ENCODE peak calls at places on chromosome 6, in eight cellular contexts. D is HAP-1; J is CD8-positive, alpha-beta memory T cell; A is stomach; Y is astrocyte; L is lung; N is adipocyte; R is RWPE2. W is an unnamed sample.

GRCh38 chr6:140480852-140481251 is 1106.4 kb upstream of the CITED2 start:
- DNase-seq in D (no peak), J (no peak), A (no peak), Y (peak; percentile 31), L (no peak), N (peak; percentile 36), R (no peak), W (peak; percentile 61)

GRCh38 chr6:106085984-106086832 is at the start of gene PRDM1:
- DNase-seq in D (peak; percentile 84), J (peak; percentile 88), A (peak; percentile 92), Y (peak; percentile 62), L (peak; percentile 90), N (peak; percentile 80), R (peak; percentile 91), W (peak; percentile 88)

GRCh38 chr6:41370488-41371111 is 35.2 kb downstream of the NCR2 start:
- DNase-seq in D (no peak), J (no peak), A (no peak), Y (no peak), L (no peak), N (no peak), R (no peak), W (no peak)

GRCh38 chr6:153564803-153565202 is 433.7 kb upstream of the RGS17 start:
- DNase-seq in D (no peak), J (no peak), A (no peak), Y (no peak), L (no peak), N (no peak), R (no peak), W (no peak)

GRCh38 chr6:79005024-79005423 is 73.0 kb downstream of the PHIP start:
- DNase-seq in D (no peak), J (no peak), A (no peak), Y (no peak), L (no peak), N (peak; percentile 4), R (no peak), W (no peak)

GRCh38 chr6:38477680-38478260 is 162.0 kb downstream of the BTBD9 start:
- DNase-seq in D (no peak), J (no peak), A (no peak), Y (no peak), L (no peak), N (no peak), R (no peak), W (no peak)

GRCh38 chr6:153553627-153554026 is 422.5 kb upstream of the RGS17 start:
- DNase-seq in D (peak; percentile 20), J (no peak), A (no peak), Y (no peak), L (no peak), N (peak; percentile 1), R (no peak), W (peak; percentile 10)

GRCh38 chr6:38354905-38355304 is 284.8 kb downstream of the BTBD9 start:
- DNase-seq in D (no peak), J (no peak), A (no peak), Y (no peak), L (no peak), N (no peak), R (no peak), W (no peak)

GRCh38 chr6:158711264-158711663 is 61.4 kb downstream of the SYTL3 start:
- DNase-seq in D (no peak), J (no peak), A (no peak), Y (peak; percentile 31), L (no peak), N (no peak), R (no peak), W (no peak)

GRCh38 chr6:154606457-154606856 is 96.0 kb upstream of the CNKSR3 start:
- DNase-seq in D (no peak), J (peak; percentile 61), A (no peak), Y (no peak), L (no peak), N (no peak), R (no peak), W (no peak)

GRCh38 chr6:38215651-38216319 is 396.3 kb downstream of the ZFAND3 start:
- DNase-seq in D (peak; percentile 68), J (no peak), A (no peak), Y (no peak), L (no peak), N (no peak), R (no peak), W (no peak)

DNA sequence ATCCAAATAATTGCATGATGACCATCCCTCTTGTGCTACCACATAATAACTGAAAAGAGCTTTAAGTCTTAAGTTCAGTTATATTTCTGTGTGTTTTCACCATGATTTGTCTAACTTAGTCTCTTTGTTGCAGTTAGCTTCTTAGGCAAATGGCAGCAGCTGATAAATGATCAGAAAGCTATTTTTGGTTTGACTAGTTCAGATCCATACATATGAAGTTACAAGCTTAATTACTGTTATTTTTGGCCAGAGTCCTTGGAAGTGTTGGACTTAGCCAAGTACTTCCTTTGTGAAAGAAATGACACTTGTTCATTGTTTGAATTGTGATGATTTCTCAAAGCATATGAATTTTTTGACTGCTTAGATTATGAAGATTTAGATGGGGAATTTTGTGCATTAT is 54.2 kb downstream of the HIVEP1 start:
- DNase-seq in D (no peak), J (no peak), A (no peak), Y (peak; percentile 72), L (no peak), N (peak; percentile 22), R (no peak), W (peak; percentile 22)
- H3K4me3 ChIP-seq in D (no peak overlapping the region), J (no peak overlapping the region), A (no peak overlapping the region), Y (no peak overlapping the region), L (no peak overlapping the region), N (no peak overlapping the region), R (no peak overlapping the region), W (no peak overlapping the region)

GRCh38 chr6:36752187-36752885 is 54.7 kb downstream of the RAB44 start:
- DNase-seq in D (no peak), J (no peak), A (peak; percentile 54), Y (no peak), L (no peak), N (no peak), R (no peak), W (no peak)

GRCh38 chr6:36752886-36753506 is 55.4 kb downstream of the RAB44 start:
- DNase-seq in D (no peak), J (no peak), A (no peak), Y (no peak), L (no peak), N (no peak), R (no peak), W (no peak)

GRCh38 chr6:36751833-36752186 is 54.2 kb downstream of the RAB44 start:
- DNase-seq in D (no peak), J (no peak), A (no peak), Y (no peak), L (no peak), N (no peak), R (no peak), W (no peak)

GRCh38 chr6:36750090-36750489 is 52.5 kb downstream of the RAB44 start:
- DNase-seq in D (no peak), J (no peak), A (no peak), Y (no peak), L (no peak), N (no peak), R (no peak), W (no peak)

DNA sequence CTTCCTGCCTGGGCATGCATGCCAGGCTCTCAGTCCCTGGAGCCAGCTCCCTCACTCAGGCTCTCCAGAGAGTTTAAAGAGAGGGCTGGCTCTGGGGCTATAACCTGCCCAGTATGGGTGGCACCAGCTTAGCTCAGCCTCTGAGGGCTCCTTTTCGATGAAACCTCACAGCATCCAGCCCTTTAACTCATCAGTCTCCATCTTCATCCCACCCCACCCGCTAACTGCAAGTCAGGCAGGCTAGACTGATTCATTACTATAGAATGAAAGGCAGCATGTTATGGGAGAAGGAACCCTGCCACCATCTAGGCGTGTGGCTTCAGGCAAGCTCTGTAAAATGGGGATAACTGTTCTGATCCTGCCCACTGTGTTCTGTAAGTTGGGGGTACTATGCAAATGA is 53.5 kb downstream of the RAB44 start:
- DNase-seq in D (no peak), J (no peak), A (no peak), Y (no peak), L (no peak), N (no peak), R (no peak), W (no peak)
- H3K4me3 ChIP-seq in D (no peak overlapping the region), J (no peak overlapping the region), A (no peak overlapping the region), Y (no peak overlapping the region), L (no peak overlapping the region), N (no peak overlapping the region), R (no peak overlapping the region), W (no peak overlapping the region)

GRCh38 chr6:77466055-77467028 is 3.1 kb upstream of the HTR1B start:
- DNase-seq in D (peak; percentile 64), J (no peak), A (peak; percentile 61), Y (peak; percentile 51), L (no peak), N (peak; percentile 89), R (no peak), W (peak; percentile 89)
- H3K4me3 ChIP-seq in D (no peak overlapping the region), J (peak overlapping the region; percentile 75), A (peak overlapping the region; percentile 57), Y (peak overlapping the region; percentile 91), L (peak overlapping the region; percentile 41), N (peak overlapping the region; percentile 90), R (peak overlapping the region; percentile 30), W (peak overlapping the region; percentile 57)

GRCh38 chr6:10722570-10722819 is 375 bp upstream of the TMEM14C start:
- DNase-seq in D (no peak), J (no peak), A (no peak), Y (no peak), L (no peak), N (no peak), R (no peak), W (no peak)

GRCh38 chr6:10721850-10722569 is 860 bp upstream of the TMEM14C start:
- DNase-seq in D (no peak), J (no peak), A (no peak), Y (no peak), L (no peak), N (no peak), R (no peak), W (no peak)

GRCh38 chr6:10722820-10723651 is at the start of gene TMEM14C:
- DNase-seq in D (peak; percentile 99), J (peak; percentile 81), A (peak; percentile 99), Y (peak; percentile 96), L (peak; percentile 99), N (peak; percentile 99), R (peak; percentile 99), W (peak; percentile 100)

GRCh38 chr6:10720229-10720959 is 2.5 kb upstream of the TMEM14C start:
- DNase-seq in D (peak; percentile 60), J (peak; percentile 77), A (peak; percentile 36), Y (peak; percentile 14), L (peak; percentile 60), N (no peak), R (no peak), W (peak; percentile 59)

DNA sequence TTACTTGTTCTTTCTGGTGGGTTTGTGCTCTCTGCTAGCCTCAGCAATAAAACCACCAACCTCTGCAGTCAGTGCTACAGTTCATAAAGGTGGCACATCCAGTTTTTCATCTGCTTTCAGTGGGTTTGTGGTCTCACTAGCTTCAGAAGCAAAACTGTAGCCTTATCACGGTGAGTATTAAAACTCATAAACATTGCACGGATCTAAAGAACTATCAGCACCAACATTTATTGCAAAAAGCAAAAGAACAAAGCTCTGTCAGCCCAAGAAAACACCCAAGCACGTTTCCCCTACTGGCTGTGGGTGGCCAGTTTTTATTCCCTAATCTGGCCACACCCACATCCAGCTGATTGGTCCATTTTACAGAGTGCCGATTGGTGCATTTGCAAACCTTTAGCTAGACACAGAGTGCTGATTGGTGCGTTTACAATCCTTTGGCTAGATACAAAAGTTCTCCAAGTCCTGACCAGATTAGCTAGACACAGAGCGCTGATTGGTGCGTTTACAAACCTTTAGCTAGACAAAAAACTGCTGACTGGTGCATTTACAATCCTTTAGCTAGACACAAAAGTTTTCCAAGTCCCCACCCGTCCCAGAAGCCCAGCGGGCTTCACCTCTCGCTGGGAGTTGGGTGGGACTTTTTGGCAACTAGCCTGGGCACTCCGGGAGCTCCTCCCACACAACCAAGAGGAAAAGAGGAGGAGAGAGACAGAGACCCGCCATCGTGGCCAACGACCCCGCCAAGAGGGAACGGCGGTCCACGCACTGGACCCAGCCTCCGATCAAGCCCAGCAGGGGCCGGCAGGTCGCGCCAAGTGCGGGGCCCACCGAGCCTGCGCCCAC is 3.3 kb upstream of the TMEM14C start:
- DNase-seq in D (peak; percentile 73), J (peak; percentile 62), A (no peak), Y (no peak), L (peak; percentile 33), N (no peak), R (no peak), W (no peak)
- H3K4me3 ChIP-seq in D (peak overlapping the region; percentile 36), J (peak overlapping the region; percentile 47), A (peak overlapping the region; percentile 54), Y (no peak overlapping the region), L (peak overlapping the region; percentile 64), N (peak overlapping the region; percentile 86), R (peak overlapping the region; percentile 47), W (peak overlapping the region; percentile 62)